ENCODE peak calls at places on chromosomes 11 and 22, in six cellular contexts. Z, V, G, D, Y and B are unnamed samples.
A peak's percentile ranks its signal among the peaks of the same experiment; 100 is the strongest.

GRCh38 chr22:30309981-30310672 is 16.6 kb downstream of the TBC1D10A start:
- DNase-seq in Z (peak; percentile 60), V (no peak), G (no peak), D (no peak), Y (peak; percentile 48), B (no peak)

GRCh38 chr11:117384045-117384444 is 56.4 kb downstream of the CEP164 start:
- DNase-seq in Z (no peak), V (no peak), G (no peak), D (peak; percentile 79), Y (no peak), B (no peak)

GRCh38 chr11:95378789-95379188 is 147.8 kb upstream of the SESN3 start:
- DNase-seq in Z (no peak), V (no peak), G (no peak), D (no peak), Y (no peak), B (no peak)

GRCh38 chr11:120519474-120519873 is 7.9 kb downstream of the GRIK4 start:
- DNase-seq in Z (no peak), V (no peak), G (no peak), D (no peak), Y (no peak), B (no peak)

GRCh38 chr11:75779960-75780359 is 11.4 kb downstream of the DGAT2 start:
- DNase-seq in Z (no peak), V (no peak), G (no peak), D (no peak), Y (no peak), B (no peak)

GRCh38 chr11:97656356-97656755 is 1266.5 kb downstream of the JRKL start:
- DNase-seq in Z (no peak), V (no peak), G (no peak), D (no peak), Y (no peak), B (no peak)

GRCh38 chr22:17980638-17981051 is 43.7 kb downstream of the MICAL3 start:
- DNase-seq in Z (no peak), V (no peak), G (peak; percentile 39), D (no peak), Y (peak; percentile 75), B (no peak)

GRCh38 chr22:30205281-30206115 is 41.1 kb downstream of the LIF start:
- DNase-seq in Z (no peak), V (no peak), G (peak; percentile 22), D (peak; percentile 97), Y (no peak), B (no peak)

GRCh38 chr11:2653930-2654739 is 45.7 kb downstream of the KCNQ1OT1 start:
- DNase-seq in Z (no peak), V (no peak), G (peak; percentile 64), D (no peak), Y (no peak), B (no peak)

GRCh38 chr11:7604331-7604973 is 68.8 kb downstream of the CYB5R2 start:
- DNase-seq in Z (no peak), V (no peak), G (no peak), D (no peak), Y (no peak), B (no peak)
- H3K27ac ChIP-seq in Z (peak overlapping the region; percentile 70), V (no peak overlapping the region), G (no peak overlapping the region), D (no peak overlapping the region), Y (no peak overlapping the region), B (no peak overlapping the region)

GRCh38 chr11:57403176-57404147 is 13.0 kb upstream of the PRG2 start:
- DNase-seq in Z (no peak), V (no peak), G (no peak), D (no peak), Y (no peak), B (no peak)
- H3K27ac ChIP-seq in Z (no peak overlapping the region), V (no peak overlapping the region), G (no peak overlapping the region), D (no peak overlapping the region), Y (no peak overlapping the region), B (no peak overlapping the region)

DNA sequence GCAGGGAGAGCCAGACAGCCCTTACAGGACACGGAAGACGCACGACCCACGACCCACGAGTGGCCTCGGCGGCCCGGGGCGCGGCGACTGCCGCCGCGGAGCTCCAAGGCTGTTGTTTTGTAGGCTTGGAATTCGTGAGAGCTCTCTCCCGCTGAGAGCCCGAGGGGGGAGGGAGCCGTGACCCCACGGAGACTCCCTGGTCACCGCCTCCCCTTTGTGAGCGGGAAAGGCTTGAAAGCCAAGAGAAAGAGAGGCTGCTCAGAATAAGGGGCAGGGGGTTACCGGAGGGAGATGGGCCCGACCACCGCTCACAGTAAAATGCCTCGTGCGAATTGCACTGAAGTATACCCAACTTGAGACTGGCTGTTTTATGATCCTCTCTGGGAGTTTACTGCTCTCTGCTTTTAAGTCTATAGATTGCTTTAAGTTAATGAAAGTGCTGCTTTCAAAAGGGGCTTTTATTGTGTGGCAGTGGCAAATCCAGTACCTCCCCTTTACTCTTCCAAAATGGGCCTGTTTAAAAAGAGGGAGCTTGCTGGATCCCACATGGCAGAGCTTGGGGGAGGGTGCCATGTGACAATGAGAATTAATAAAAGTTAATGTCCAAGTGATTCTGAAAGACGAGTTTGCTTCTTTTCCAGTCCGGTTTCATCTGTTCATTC is 2.9 kb downstream of the PKNOX2 start:
- DNase-seq in Z (peak; percentile 69), V (peak; percentile 78), G (peak; percentile 40), D (peak; percentile 49), Y (no peak), B (no peak)
- H3K27ac ChIP-seq in Z (peak overlapping the region; percentile 81), V (peak overlapping the region; percentile 88), G (peak overlapping the region; percentile 69), D (peak overlapping the region; percentile 51), Y (no peak overlapping the region), B (no peak overlapping the region)

GRCh38 chr22:25451480-25452114 is 112.9 kb upstream of the GRK3 start:
- DNase-seq in Z (no peak), V (no peak), G (no peak), D (no peak), Y (no peak), B (no peak)

GRCh38 chr22:25447689-25448434 is 116.6 kb upstream of the GRK3 start:
- DNase-seq in Z (peak; percentile 84), V (peak; percentile 92), G (peak; percentile 96), D (peak; percentile 88), Y (peak; percentile 92), B (peak; percentile 73)

GRCh38 chr22:25448435-25449051 is 115.9 kb upstream of the GRK3 start:
- DNase-seq in Z (peak; percentile 18), V (peak; percentile 31), G (peak; percentile 34), D (peak; percentile 13), Y (peak; percentile 21), B (no peak)

GRCh38 chr22:25452116-25452700 is 112.3 kb upstream of the GRK3 start:
- DNase-seq in Z (no peak), V (no peak), G (no peak), D (no peak), Y (no peak), B (no peak)

DNA sequence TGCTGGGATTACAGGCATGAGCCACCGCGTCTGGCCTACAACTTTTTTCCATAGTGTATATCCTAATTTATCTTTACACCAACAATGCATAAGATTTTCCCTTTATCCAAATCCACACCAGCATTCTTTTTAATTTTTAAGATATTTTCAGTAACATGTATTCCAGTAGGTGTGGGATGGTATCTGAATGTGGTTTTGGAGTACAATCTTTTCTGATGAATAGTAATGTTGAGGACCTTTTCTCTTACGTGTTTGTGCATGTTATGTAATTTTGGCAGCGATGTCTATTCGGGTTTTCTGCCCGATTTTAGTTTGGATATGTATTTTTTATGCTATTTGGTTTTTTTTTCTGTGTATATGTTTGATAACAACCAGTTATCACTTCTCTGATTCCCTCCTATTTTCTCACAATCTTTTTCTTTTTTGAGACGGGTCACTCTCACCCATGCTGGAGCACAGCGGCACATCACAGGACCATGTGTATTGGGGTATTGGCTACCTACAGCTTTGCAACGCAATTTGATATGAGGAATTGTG is 114.6 kb upstream of the GRK3 start:
- DNase-seq in Z (no peak), V (no peak), G (no peak), D (no peak), Y (no peak), B (no peak)
- H3K27ac ChIP-seq in Z (no peak overlapping the region), V (no peak overlapping the region), G (no peak overlapping the region), D (no peak overlapping the region), Y (no peak overlapping the region), B (no peak overlapping the region)

DNA sequence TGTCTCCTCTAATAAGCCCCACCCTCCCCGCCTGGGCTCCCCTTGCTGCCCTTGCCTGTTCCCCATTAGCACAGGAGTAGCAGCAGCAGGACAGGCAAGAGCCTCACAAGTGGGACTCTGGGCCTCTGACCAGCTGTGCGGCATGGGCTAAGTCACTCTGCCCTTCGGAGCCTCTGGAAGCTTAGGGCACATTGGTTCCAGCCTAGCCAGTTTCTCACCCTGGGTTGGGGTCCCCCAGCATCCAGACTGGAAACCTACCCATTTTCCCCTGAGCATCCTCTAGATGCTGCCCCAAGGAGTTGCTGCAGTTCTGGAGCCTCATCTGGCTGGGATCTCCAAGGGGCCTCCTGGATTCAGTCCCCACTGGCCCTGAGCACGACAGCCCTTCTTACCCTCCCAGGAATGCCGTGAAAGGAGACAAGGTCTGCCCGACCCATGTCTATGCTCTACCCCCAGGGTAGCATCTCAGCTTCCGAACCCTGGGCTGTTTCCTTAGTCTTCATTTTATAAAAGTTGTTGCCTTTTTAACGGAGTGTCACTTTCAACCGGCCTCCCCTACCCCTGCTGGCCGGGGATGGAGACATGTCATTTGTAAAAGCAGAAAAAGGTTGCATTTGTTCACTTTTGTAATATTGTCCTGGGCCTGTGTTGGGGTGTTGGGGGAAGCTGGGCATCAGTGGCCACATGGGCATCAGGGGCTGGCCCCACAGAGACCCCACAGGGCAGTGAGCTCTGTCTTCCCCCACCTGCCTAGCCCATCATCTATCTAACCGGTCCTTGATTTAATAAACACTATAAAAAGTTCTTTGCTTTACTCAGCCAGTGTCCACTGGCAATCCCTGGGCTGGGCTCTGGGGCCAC is 14.4 kb downstream of the TSKU start:
- DNase-seq in Z (no peak), V (no peak), G (no peak), D (no peak), Y (no peak), B (no peak)
- H3K27ac ChIP-seq in Z (no peak overlapping the region), V (no peak overlapping the region), G (no peak overlapping the region), D (no peak overlapping the region), Y (no peak overlapping the region), B (no peak overlapping the region)

GRCh38 chr11:113694390-113694789 is 11.7 kb downstream of the TMPRSS5 start:
- DNase-seq in Z (no peak), V (no peak), G (no peak), D (no peak), Y (no peak), B (no peak)

GRCh38 chr11:113693030-113693429 is 13.1 kb downstream of the TMPRSS5 start:
- DNase-seq in Z (no peak), V (no peak), G (no peak), D (no peak), Y (no peak), B (no peak)

GRCh38 chr11:113689711-113690618 is 16.1 kb downstream of the TMPRSS5 start:
- DNase-seq in Z (no peak), V (no peak), G (no peak), D (no peak), Y (no peak), B (no peak)

GRCh38 chr11:113695207-113695606 is 10.9 kb downstream of the TMPRSS5 start:
- DNase-seq in Z (no peak), V (no peak), G (no peak), D (no peak), Y (no peak), B (no peak)

GRCh38 chr11:113690619-113691569 is 15.2 kb downstream of the TMPRSS5 start:
- DNase-seq in Z (no peak), V (no peak), G (peak; percentile 51), D (peak; percentile 69), Y (peak; percentile 19), B (no peak)
- H3K27ac ChIP-seq in Z (no peak overlapping the region), V (no peak overlapping the region), G (no peak overlapping the region), D (no peak overlapping the region), Y (no peak overlapping the region), B (no peak overlapping the region)

DNA sequence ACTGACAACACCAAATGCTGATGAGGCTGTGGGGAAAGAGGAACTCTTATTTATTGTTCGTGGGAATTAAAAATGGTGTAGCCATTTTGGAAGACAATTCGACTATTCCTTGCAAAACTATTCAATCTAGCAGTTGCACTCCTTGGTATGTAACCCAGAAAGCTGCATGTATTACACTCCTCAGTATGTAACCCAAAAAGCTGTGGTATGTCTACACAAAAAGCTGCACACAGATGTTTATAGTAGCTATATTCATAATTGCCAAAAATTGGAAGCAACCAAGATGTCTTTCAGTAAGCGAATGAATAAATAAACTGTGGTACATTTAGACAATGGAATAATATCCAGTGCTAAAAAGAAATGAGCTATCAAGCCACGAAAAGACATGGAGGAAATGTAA is 4.9 kb downstream of the NNMT start:
- DNase-seq in Z (no peak), V (no peak), G (no peak), D (no peak), Y (no peak), B (no peak)
- H3K27ac ChIP-seq in Z (no peak overlapping the region), V (no peak overlapping the region), G (no peak overlapping the region), D (no peak overlapping the region), Y (no peak overlapping the region), B (no peak overlapping the region)